ENCODE peak calls at places on chromosomes 2 and 18, in five cellular contexts. L, A, Q, E and C are unnamed samples.
A peak's percentile ranks its signal among the peaks of the same experiment; 100 is the strongest.

GRCh38 chr2:114933671-114934241 is 491.3 kb downstream of the DPP10 start:
- DNase-seq in L (no peak), A (no peak), Q (no peak), E (no peak), C (no peak)

GRCh38 chr2:23250371-23250770 is 134.6 kb upstream of the KLHL29 start:
- DNase-seq in L (no peak), A (no peak), Q (no peak), E (no peak), C (no peak)

GRCh38 chr18:79598046-79598884 is 81.3 kb upstream of the CTDP1 start:
- DNase-seq in L (no peak), A (no peak), Q (no peak), E (no peak), C (no peak)

GRCh38 chr2:71991397-71991796 is 156.3 kb downstream of the CYP26B1 start:
- DNase-seq in L (no peak), A (no peak), Q (no peak), E (no peak), C (no peak)

GRCh38 chr2:206154197-206154596 is 5.0 kb downstream of the NDUFS1 start:
- DNase-seq in L (no peak), A (no peak), Q (no peak), E (peak; percentile 26), C (no peak)

GRCh38 chr2:176552456-176553135 is 283.4 kb downstream of the MTX2 start:
- DNase-seq in L (no peak), A (no peak), Q (no peak), E (peak; percentile 67), C (no peak)

GRCh38 chr2:206584323-206585116 is 57.8 kb upstream of the FAM237A start:
- DNase-seq in L (peak; percentile 10), A (no peak), Q (no peak), E (peak; percentile 13), C (no peak)

GRCh38 chr18:3015203-3015590 is 2.3 kb upstream of the LPIN2 start:
- DNase-seq in L (peak; percentile 53), A (no peak), Q (peak; percentile 61), E (peak; percentile 89), C (no peak)

GRCh38 chr2:229275506-229275905 is 4.4 kb upstream of the PID1 start:
- DNase-seq in L (no peak), A (no peak), Q (no peak), E (no peak), C (no peak)

GRCh38 chr2:162106146-162106551 is 32.1 kb upstream of the DPP4 start:
- DNase-seq in L (no peak), A (no peak), Q (no peak), E (no peak), C (peak; percentile 52)

GRCh38 chr2:162103443-162104009 is 29.5 kb upstream of the DPP4 start:
- DNase-seq in L (no peak), A (no peak), Q (no peak), E (no peak), C (no peak)

GRCh38 chr2:162106746-162107145 is 32.7 kb upstream of the DPP4 start:
- DNase-seq in L (no peak), A (no peak), Q (no peak), E (no peak), C (no peak)

GRCh38 chr2:162111958-162112850 is 38.2 kb upstream of the DPP4 start:
- DNase-seq in L (no peak), A (no peak), Q (no peak), E (no peak), C (no peak)

GRCh38 chr2:162107361-162107901 is 33.4 kb upstream of the DPP4 start:
- DNase-seq in L (no peak), A (no peak), Q (no peak), E (peak; percentile 79), C (no peak)
- H3K27ac ChIP-seq in L (no peak overlapping the region), A (no peak overlapping the region), Q (no peak overlapping the region), E (peak overlapping the region; percentile 94), C (no peak overlapping the region)

DNA sequence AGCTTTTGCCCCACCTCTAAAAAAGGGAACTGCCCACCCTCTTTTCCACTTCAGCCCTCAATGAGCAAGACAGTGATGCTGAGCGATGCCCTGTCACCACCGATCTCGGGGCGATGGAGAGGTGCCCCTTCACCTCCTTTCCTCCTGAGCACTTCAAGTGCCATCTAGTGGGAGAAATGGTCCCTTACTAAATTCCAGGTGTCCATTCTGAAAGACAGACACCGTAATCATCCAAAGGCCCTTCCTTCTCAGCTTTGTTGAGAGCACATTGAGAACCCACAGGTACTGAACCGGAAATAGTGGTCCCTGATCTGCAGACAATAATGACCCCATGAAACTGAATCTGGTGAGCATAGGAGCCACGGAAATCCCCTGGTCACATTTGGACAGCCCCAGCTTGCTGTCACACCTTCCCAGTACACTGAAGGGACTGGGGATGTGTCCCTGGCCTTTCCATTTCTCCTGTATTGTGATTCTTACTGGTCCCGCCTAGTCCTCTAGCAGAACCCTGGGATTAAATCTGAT is 38.5 kb downstream of the KCTD18 start:
- DNase-seq in L (peak; percentile 39), A (peak; percentile 71), Q (peak; percentile 6), E (peak; percentile 68), C (no peak)
- H3K36me3 ChIP-seq in L (no peaks in the 10 kb centered on the region), A (peaks cover 55% of the 10 kb centered on the region), Q (peaks cover 19% of the 10 kb centered on the region), E (peaks cover 83% of the 10 kb centered on the region), C (peaks cover 4% of the 10 kb centered on the region)

GRCh38 chr2:15965564-15966019 is 25.2 kb downstream of the MYCN start:
- DNase-seq in L (no peak), A (no peak), Q (no peak), E (no peak), C (no peak)
- H3K9ac ChIP-seq in L (no peak overlapping the region), A (no peak overlapping the region), Q (no peak overlapping the region), E (no peak overlapping the region), C (peak overlapping the region; percentile 22)

GRCh38 chr2:106159867-106160785 is 34.0 kb downstream of the UXS1 start:
- DNase-seq in L (no peak), A (no peak), Q (no peak), E (no peak), C (no peak)
- H3K27ac ChIP-seq in L (no peak overlapping the region), A (no peak overlapping the region), Q (no peak overlapping the region), E (no peak overlapping the region), C (peak overlapping the region; percentile 74)

GRCh38 chr18:14117611-14118010 is 14.6 kb downstream of the ZNF519 start:
- DNase-seq in L (no peak), A (no peak), Q (no peak), E (no peak), C (no peak)
- H3K36me3 ChIP-seq in L (peaks cover 5% of the 10 kb centered on the region), A (no peaks in the 10 kb centered on the region), Q (no peaks in the 10 kb centered on the region), E (peaks cover 37% of the 10 kb centered on the region), C (peaks cover 67% of the 10 kb centered on the region)

GRCh38 chr2:28250006-28250405 is 142.7 kb upstream of the FOSL2 start:
- DNase-seq in L (no peak), A (no peak), Q (peak; percentile 8), E (peak; percentile 95), C (no peak)

GRCh38 chr2:28251337-28251736 is 141.3 kb upstream of the FOSL2 start:
- DNase-seq in L (no peak), A (no peak), Q (no peak), E (no peak), C (no peak)

GRCh38 chr2:28252308-28252707 is 140.3 kb upstream of the FOSL2 start:
- DNase-seq in L (no peak), A (no peak), Q (no peak), E (no peak), C (no peak)

GRCh38 chr2:28247747-28248146 is 144.9 kb upstream of the FOSL2 start:
- DNase-seq in L (no peak), A (no peak), Q (no peak), E (no peak), C (no peak)

DNA sequence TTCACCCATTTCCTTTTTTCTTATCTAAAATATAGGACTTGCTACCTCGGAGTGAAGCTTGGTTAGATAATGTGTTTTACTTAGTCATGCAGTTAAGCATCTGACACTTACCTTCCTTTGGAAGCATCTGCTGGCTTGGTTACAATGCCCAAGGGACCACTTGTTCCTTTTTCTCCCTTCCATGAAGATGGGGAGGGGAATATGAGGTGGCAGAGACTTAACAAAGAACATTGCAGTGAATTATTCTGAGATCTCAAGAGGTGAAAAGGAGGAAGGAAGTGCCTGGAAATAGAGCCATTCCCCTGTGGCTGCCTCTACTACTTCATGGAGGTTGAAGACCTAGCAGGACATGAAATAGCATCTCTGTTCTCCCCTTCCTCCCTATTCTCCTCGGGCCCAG is 145.3 kb upstream of the FOSL2 start:
- DNase-seq in L (no peak), A (no peak), Q (no peak), E (no peak), C (no peak)
- H3K9ac ChIP-seq in L (no peak overlapping the region), A (no peak overlapping the region), Q (no peak overlapping the region), E (no peak overlapping the region), C (no peak overlapping the region)